ENCODE peak calls at places on chromosomes 11 and 22, in six cellular contexts. One of them, this sample, is unnamed.
A peak's percentile ranks its signal among the peaks of the same experiment; 100 is the strongest.

GRCh38 chr11:101835465-101836063 is 79.2 kb upstream of the CEP126 start:
- DNase-seq in heart right ventricle: no peak
- DNase-seq in body of pancreas: no peak
- DNase-seq in kidney: no peak
- DNase-seq in brain microvascular endothelial cell: no peak
- DNase-seq in mammary epithelial cell: no peak
- DNase-seq in this sample: no peak

GRCh38 chr22:21078916-21079315 is 33.2 kb downstream of the LRRC74B start:
- DNase-seq in mammary epithelial cell: no peak
- DNase-seq in body of pancreas: no peak
- DNase-seq in brain microvascular endothelial cell: no peak
- DNase-seq in heart right ventricle: no peak
- DNase-seq in kidney: no peak
- DNase-seq in this sample: no peak

GRCh38 chr11:38788591-38788990 is 2190.6 kb upstream of the RAG2 start:
- DNase-seq in heart right ventricle: no peak
- DNase-seq in mammary epithelial cell: peak; percentile 1
- DNase-seq in body of pancreas: no peak
- DNase-seq in brain microvascular endothelial cell: no peak
- DNase-seq in kidney: no peak
- DNase-seq in this sample: no peak

GRCh38 chr11:130866831-130867230 is 49.4 kb downstream of the SNX19 start:
- DNase-seq in mammary epithelial cell: no peak
- DNase-seq in body of pancreas: no peak
- DNase-seq in heart right ventricle: no peak
- DNase-seq in kidney: no peak
- DNase-seq in brain microvascular endothelial cell: no peak
- DNase-seq in this sample: no peak

GRCh38 chr11:59822989-59823566 is 12.5 kb upstream of the MRPL16 start:
- DNase-seq in brain microvascular endothelial cell: peak; percentile 69
- DNase-seq in heart right ventricle: no peak
- DNase-seq in kidney: no peak
- DNase-seq in mammary epithelial cell: peak; percentile 65
- DNase-seq in body of pancreas: peak; percentile 51
- DNase-seq in this sample: no peak

GRCh38 chr11:28110108-28110838 is 2.1 kb downstream of the METTL15 start:
- DNase-seq in mammary epithelial cell: peak; percentile 71
- DNase-seq in heart right ventricle: peak; percentile 67
- DNase-seq in kidney: peak; percentile 88
- DNase-seq in brain microvascular endothelial cell: peak; percentile 75
- DNase-seq in body of pancreas: peak; percentile 74
- DNase-seq in this sample: peak; percentile 67

GRCh38 chr22:44472583-44472982 is 25.4 kb downstream of the RTL6 start:
- DNase-seq in brain microvascular endothelial cell: no peak
- DNase-seq in body of pancreas: no peak
- DNase-seq in heart right ventricle: no peak
- DNase-seq in mammary epithelial cell: no peak
- DNase-seq in kidney: no peak
- DNase-seq in this sample: no peak

GRCh38 chr11:10763766-10764165 is 12.7 kb downstream of the CTR9 start:
- DNase-seq in mammary epithelial cell: no peak
- DNase-seq in body of pancreas: no peak
- DNase-seq in brain microvascular endothelial cell: no peak
- DNase-seq in kidney: no peak
- DNase-seq in heart right ventricle: no peak
- DNase-seq in this sample: no peak

GRCh38 chr11:70661763-70662501 is 263.6 kb downstream of the CTTN start:
- DNase-seq in body of pancreas: no peak
- DNase-seq in heart right ventricle: no peak
- DNase-seq in kidney: no peak
- DNase-seq in brain microvascular endothelial cell: no peak
- DNase-seq in mammary epithelial cell: peak; percentile 25
- DNase-seq in this sample: no peak

GRCh38 chr11:1450958-1451710 is 35.4 kb downstream of the MOB2 start:
- DNase-seq in kidney: no peak
- DNase-seq in brain microvascular endothelial cell: no peak
- DNase-seq in heart right ventricle: no peak
- DNase-seq in mammary epithelial cell: no peak
- DNase-seq in body of pancreas: no peak
- DNase-seq in this sample: no peak

GRCh38 chr11:74418509-74418895 is 20.3 kb upstream of the PGM2L1 start:
- DNase-seq in mammary epithelial cell: peak; percentile 72
- DNase-seq in heart right ventricle: no peak
- DNase-seq in kidney: no peak
- DNase-seq in brain microvascular endothelial cell: peak; percentile 51
- DNase-seq in body of pancreas: no peak
- DNase-seq in this sample: no peak

GRCh38 chr11:69444381-69445130 is 36.9 kb upstream of the LINC01488 start:
- DNase-seq in mammary epithelial cell: peak; percentile 90
- DNase-seq in heart right ventricle: peak; percentile 56
- DNase-seq in body of pancreas: peak; percentile 77
- DNase-seq in brain microvascular endothelial cell: peak; percentile 82
- DNase-seq in kidney: peak; percentile 81
- DNase-seq in this sample: no peak

GRCh38 chr11:73651661-73652045 is 5.3 kb downstream of the PLEKHB1 start:
- DNase-seq in brain microvascular endothelial cell: no peak
- DNase-seq in heart right ventricle: no peak
- DNase-seq in kidney: no peak
- DNase-seq in mammary epithelial cell: no peak
- DNase-seq in body of pancreas: no peak
- DNase-seq in this sample: no peak

GRCh38 chr11:64619811-64620285 is 28.8 kb downstream of the SLC22A12 start:
- DNase-seq in mammary epithelial cell: peak; percentile 17
- DNase-seq in heart right ventricle: no peak
- DNase-seq in brain microvascular endothelial cell: peak; percentile 63
- DNase-seq in kidney: no peak
- DNase-seq in body of pancreas: peak; percentile 80
- DNase-seq in this sample: no peak

GRCh38 chr11:42243370-42243769 is 783.9 kb upstream of the LRRC4C start:
- DNase-seq in kidney: no peak
- DNase-seq in mammary epithelial cell: no peak
- DNase-seq in body of pancreas: no peak
- DNase-seq in heart right ventricle: no peak
- DNase-seq in brain microvascular endothelial cell: no peak
- DNase-seq in this sample: no peak

GRCh38 chr11:120667281-120667680 is 155.7 kb downstream of the GRIK4 start:
- DNase-seq in body of pancreas: no peak
- DNase-seq in heart right ventricle: no peak
- DNase-seq in mammary epithelial cell: no peak
- DNase-seq in brain microvascular endothelial cell: no peak
- DNase-seq in kidney: no peak
- DNase-seq in this sample: no peak

GRCh38 chr11:59186130-59186594 is 14.2 kb downstream of the DTX4 start:
- DNase-seq in kidney: no peak
- DNase-seq in brain microvascular endothelial cell: no peak
- DNase-seq in heart right ventricle: peak; percentile 29
- DNase-seq in body of pancreas: peak; percentile 78
- DNase-seq in mammary epithelial cell: peak; percentile 11
- DNase-seq in this sample: no peak

GRCh38 chr11:38598413-38598812 is 2000.4 kb upstream of the RAG2 start:
- DNase-seq in kidney: no peak
- DNase-seq in mammary epithelial cell: no peak
- DNase-seq in brain microvascular endothelial cell: no peak
- DNase-seq in heart right ventricle: no peak
- DNase-seq in body of pancreas: no peak
- DNase-seq in this sample: no peak

GRCh38 chr11:114986365-114986764 is 308.0 kb downstream of the NXPE2 start:
- DNase-seq in brain microvascular endothelial cell: no peak
- DNase-seq in body of pancreas: no peak
- DNase-seq in heart right ventricle: no peak
- DNase-seq in kidney: no peak
- DNase-seq in mammary epithelial cell: no peak
- DNase-seq in this sample: no peak

GRCh38 chr22:26892401-26893033 is 235.1 kb downstream of the MIAT start:
- DNase-seq in body of pancreas: peak; percentile 82
- DNase-seq in heart right ventricle: no peak
- DNase-seq in brain microvascular endothelial cell: no peak
- DNase-seq in mammary epithelial cell: peak; percentile 41
- DNase-seq in kidney: no peak
- DNase-seq in this sample: no peak

GRCh38 chr11:130124096-130124495 is 35.5 kb upstream of the ST14 start:
- DNase-seq in mammary epithelial cell: peak; percentile 89
- DNase-seq in brain microvascular endothelial cell: peak; percentile 90
- DNase-seq in heart right ventricle: peak; percentile 72
- DNase-seq in kidney: peak; percentile 85
- DNase-seq in body of pancreas: peak; percentile 30
- DNase-seq in this sample: no peak

GRCh38 chr11:73194034-73194507 is 24.0 kb upstream of the P2RY2 start:
- DNase-seq in body of pancreas: no peak
- DNase-seq in kidney: no peak
- DNase-seq in mammary epithelial cell: peak; percentile 34
- DNase-seq in heart right ventricle: no peak
- DNase-seq in brain microvascular endothelial cell: no peak
- DNase-seq in this sample: no peak

GRCh38 chr22:17952273-17952801 is 72.0 kb downstream of the MICAL3 start:
- DNase-seq in kidney: no peak
- DNase-seq in body of pancreas: no peak
- DNase-seq in mammary epithelial cell: no peak
- DNase-seq in heart right ventricle: no peak
- DNase-seq in brain microvascular endothelial cell: no peak
- DNase-seq in this sample: no peak

GRCh38 chr11:76657824-76658170 is 12.8 kb downstream of the LRRC32 start:
- DNase-seq in heart right ventricle: no peak
- DNase-seq in mammary epithelial cell: no peak
- DNase-seq in kidney: no peak
- DNase-seq in body of pancreas: no peak
- DNase-seq in brain microvascular endothelial cell: no peak
- DNase-seq in this sample: no peak

GRCh38 chr11:115324569-115325432 is 179.4 kb downstream of the CADM1 start:
- DNase-seq in body of pancreas: peak; percentile 46
- DNase-seq in brain microvascular endothelial cell: peak; percentile 42
- DNase-seq in mammary epithelial cell: peak; percentile 50
- DNase-seq in heart right ventricle: no peak
- DNase-seq in kidney: no peak
- DNase-seq in this sample: peak; percentile 1

GRCh38 chr11:66022401-66023185 is 3.7 kb downstream of the CATSPER1 start:
- DNase-seq in kidney: peak; percentile 88
- DNase-seq in body of pancreas: peak; percentile 73
- DNase-seq in heart right ventricle: peak; percentile 81
- DNase-seq in mammary epithelial cell: peak; percentile 43
- DNase-seq in brain microvascular endothelial cell: peak; percentile 30
- DNase-seq in this sample: peak; percentile 69
- H3K4me3 ChIP-seq in kidney: no peak overlapping the region
- H3K4me3 ChIP-seq in body of pancreas: no peak overlapping the region
- H3K4me3 ChIP-seq in heart right ventricle: peak overlapping the region; percentile 17
- H3K4me3 ChIP-seq in mammary epithelial cell: peak overlapping the region; percentile 9
- H3K4me3 ChIP-seq in brain microvascular endothelial cell: peak overlapping the region; percentile 9
- H3K4me3 ChIP-seq in this sample: no peak overlapping the region

DNA sequence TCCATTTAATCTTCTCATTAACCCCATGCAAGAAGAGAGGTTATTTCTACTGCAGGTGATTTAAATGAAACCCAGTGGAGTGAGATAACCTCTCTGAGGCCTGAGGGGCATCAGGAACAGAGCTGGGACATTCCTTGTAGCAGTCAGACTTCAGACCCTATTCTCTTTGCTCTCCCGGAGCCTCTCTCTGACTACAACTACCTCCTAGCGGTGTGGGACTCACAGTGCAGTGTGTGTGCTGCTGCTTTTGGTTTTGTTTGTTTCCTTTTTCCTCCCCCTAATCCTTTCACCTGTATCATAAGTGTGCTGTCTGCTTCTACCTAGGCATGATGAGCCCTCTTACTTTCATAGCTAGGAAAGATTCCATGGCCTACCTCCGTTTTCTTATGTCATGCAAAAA is 769.6 kb downstream of the NTM start:
- DNase-seq in kidney: no peak
- DNase-seq in heart right ventricle: no peak
- DNase-seq in brain microvascular endothelial cell: no peak
- DNase-seq in body of pancreas: no peak
- DNase-seq in mammary epithelial cell: no peak
- DNase-seq in this sample: no peak
- TF ChIP-seq CTCF in kidney: no peak
- TF ChIP-seq CTCF in heart right ventricle: no peak
- TF ChIP-seq CTCF in brain microvascular endothelial cell: no peak
- TF ChIP-seq CTCF in body of pancreas: no peak
- TF ChIP-seq CTCF in mammary epithelial cell: no peak
- TF ChIP-seq CTCF in this sample: peak; percentile 44

GRCh38 chr11:125663910-125664309 is 16.7 kb downstream of the ACRV1 start:
- DNase-seq in heart right ventricle: no peak
- DNase-seq in brain microvascular endothelial cell: no peak
- DNase-seq in mammary epithelial cell: peak; percentile 23
- DNase-seq in body of pancreas: no peak
- DNase-seq in kidney: no peak
- DNase-seq in this sample: no peak

GRCh38 chr11:125662689-125663088 is 18.0 kb downstream of the ACRV1 start:
- DNase-seq in brain microvascular endothelial cell: no peak
- DNase-seq in heart right ventricle: no peak
- DNase-seq in mammary epithelial cell: no peak
- DNase-seq in kidney: no peak
- DNase-seq in body of pancreas: no peak
- DNase-seq in this sample: no peak

GRCh38 chr11:125671561-125671960 is 9.1 kb downstream of the ACRV1 start:
- DNase-seq in brain microvascular endothelial cell: no peak
- DNase-seq in heart right ventricle: no peak
- DNase-seq in kidney: no peak
- DNase-seq in mammary epithelial cell: no peak
- DNase-seq in body of pancreas: no peak
- DNase-seq in this sample: no peak

GRCh38 chr11:125670131-125670530 is 10.5 kb downstream of the ACRV1 start:
- DNase-seq in kidney: no peak
- DNase-seq in mammary epithelial cell: no peak
- DNase-seq in brain microvascular endothelial cell: no peak
- DNase-seq in body of pancreas: no peak
- DNase-seq in heart right ventricle: no peak
- DNase-seq in this sample: no peak

DNA sequence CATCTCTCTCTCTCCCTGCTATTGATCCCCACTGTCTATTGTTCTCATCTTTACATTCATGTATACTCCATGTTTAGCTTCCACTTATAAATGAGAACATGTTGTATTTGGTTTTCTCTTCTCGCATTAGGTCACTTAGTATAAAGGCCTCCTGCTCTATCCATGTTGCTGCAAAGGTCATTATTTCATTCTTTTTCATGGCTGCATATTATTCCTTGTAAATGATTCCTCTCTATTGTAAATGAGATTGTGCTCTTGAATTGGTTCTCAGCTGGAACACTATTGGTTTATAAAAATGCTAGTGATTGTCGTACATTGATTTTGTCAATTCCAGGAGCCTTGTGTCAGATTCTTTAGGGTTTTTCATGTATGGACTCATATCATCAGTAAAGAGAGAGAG is 13.5 kb downstream of the ACRV1 start:
- DNase-seq in kidney: no peak
- DNase-seq in brain microvascular endothelial cell: no peak
- DNase-seq in body of pancreas: no peak
- DNase-seq in mammary epithelial cell: no peak
- DNase-seq in heart right ventricle: no peak
- DNase-seq in this sample: no peak
- H3K36me3 ChIP-seq in kidney: no peaks in the 10 kb centered on the region
- H3K36me3 ChIP-seq in brain microvascular endothelial cell: no peaks in the 10 kb centered on the region
- H3K36me3 ChIP-seq in body of pancreas: no peaks in the 10 kb centered on the region
- H3K36me3 ChIP-seq in mammary epithelial cell: no peaks in the 10 kb centered on the region
- H3K36me3 ChIP-seq in heart right ventricle: peaks cover 5% of the 10 kb centered on the region
- H3K36me3 ChIP-seq in this sample: peaks cover 2% of the 10 kb centered on the region

DNA sequence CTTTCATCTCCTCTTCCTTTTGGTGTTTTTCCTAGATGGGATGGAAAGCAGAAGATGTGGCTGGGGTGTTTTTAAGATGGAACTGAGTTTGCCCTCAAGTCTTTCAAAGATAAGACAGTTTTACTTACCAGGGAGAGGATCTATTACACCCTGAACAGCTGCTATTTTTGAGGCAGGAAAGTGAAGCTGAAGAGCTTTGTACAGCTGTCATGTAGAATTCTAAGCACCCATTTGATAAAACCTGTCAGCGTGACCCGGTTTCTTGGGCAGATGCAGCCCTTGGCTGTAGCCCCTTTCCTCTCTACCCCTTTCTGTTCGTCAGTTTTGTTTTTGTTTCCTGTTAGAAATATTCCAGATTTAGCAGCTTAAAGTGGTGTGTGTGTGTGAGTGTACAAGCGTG is 35.2 kb downstream of the FAT3 start:
- DNase-seq in heart right ventricle: no peak
- DNase-seq in mammary epithelial cell: no peak
- DNase-seq in kidney: no peak
- DNase-seq in body of pancreas: no peak
- DNase-seq in brain microvascular endothelial cell: no peak
- DNase-seq in this sample: no peak
- H3K4me3 ChIP-seq in heart right ventricle: no peak overlapping the region
- H3K4me3 ChIP-seq in mammary epithelial cell: no peak overlapping the region
- H3K4me3 ChIP-seq in kidney: no peak overlapping the region
- H3K4me3 ChIP-seq in body of pancreas: no peak overlapping the region
- H3K4me3 ChIP-seq in brain microvascular endothelial cell: no peak overlapping the region
- H3K4me3 ChIP-seq in this sample: no peak overlapping the region